ENCODE peak calls at places on chromosome 13, in six cellular contexts. C is cardiac muscle cell, M is bronchial epithelial cell, W is adrenal gland, G is body of pancreas, Q is Peyer's patch. T is an unnamed sample.

GRCh38 chr13:46975173-46975572 is 78.3 kb upstream of the HTR2A start:
- DNase-seq in C (no peak), M (no peak), W (no peak), G (no peak), Q (no peak), T (no peak)

GRCh38 chr13:51906581-51906980 is 44.8 kb downstream of the CCDC70 start:
- DNase-seq in C (no peak), M (no peak), W (peak; percentile 41), G (peak; percentile 56), Q (no peak), T (no peak)

GRCh38 chr13:72390909-72391308 is 336.5 kb downstream of the MZT1 start:
- DNase-seq in C (no peak), M (peak; percentile 97), W (no peak), G (no peak), Q (no peak), T (no peak)

GRCh38 chr13:53272873-53273272 is 244.3 kb downstream of the OLFM4 start:
- DNase-seq in C (no peak), M (no peak), W (no peak), G (no peak), Q (no peak), T (no peak)

GRCh38 chr13:30737511-30738342 is 2.4 kb downstream of the ALOX5AP start:
- DNase-seq in C (no peak), M (no peak), W (no peak), G (no peak), Q (no peak), T (no peak)

GRCh38 chr13:41495044-41495443 is 37.7 kb downstream of the RGCC start:
- DNase-seq in C (no peak), M (no peak), W (no peak), G (no peak), Q (no peak), T (no peak)

GRCh38 chr13:46751811-46752635 is 44.9 kb downstream of the ESD start:
- DNase-seq in C (no peak), M (no peak), W (no peak), G (no peak), Q (peak; percentile 54), T (no peak)

GRCh38 chr13:99610702-99611289 is 109.5 kb downstream of the TM9SF2 start:
- DNase-seq in C (no peak), M (no peak), W (no peak), G (no peak), Q (no peak), T (no peak)

GRCh38 chr13:60591348-60591747 is 194.3 kb downstream of the TDRD3 start:
- DNase-seq in C (peak; percentile 86), M (no peak), W (no peak), G (no peak), Q (no peak), T (peak; percentile 13)

DNA sequence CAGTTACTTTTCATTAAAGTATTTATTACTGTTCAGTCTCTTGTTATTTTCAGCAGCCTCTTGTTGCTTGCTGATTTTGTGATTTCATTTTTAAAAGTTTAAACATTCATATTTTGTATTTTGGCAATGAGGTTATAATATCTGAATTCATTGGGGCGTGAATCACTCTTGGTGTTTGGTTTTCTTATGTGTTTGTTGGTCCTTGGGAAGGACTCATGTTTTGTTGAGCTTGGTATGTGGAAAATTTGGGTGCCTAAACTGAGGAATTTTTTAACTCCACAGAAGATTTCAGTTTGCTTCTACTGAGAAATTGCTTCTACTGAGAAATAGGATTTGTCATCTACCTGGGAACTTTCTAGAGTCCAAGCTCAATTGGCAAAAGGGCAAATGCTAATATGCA is 38.2 kb downstream of the PDS5B start:
- DNase-seq in C (peak; percentile 8), M (no peak), W (no peak), G (no peak), Q (no peak), T (no peak)
- H3K36me3 ChIP-seq in C (no peaks in the 10 kb centered on the region), M (no peaks in the 10 kb centered on the region), W (no peaks in the 10 kb centered on the region), G (no peaks in the 10 kb centered on the region), Q (no peaks in the 10 kb centered on the region), T (no peaks in the 10 kb centered on the region)

DNA sequence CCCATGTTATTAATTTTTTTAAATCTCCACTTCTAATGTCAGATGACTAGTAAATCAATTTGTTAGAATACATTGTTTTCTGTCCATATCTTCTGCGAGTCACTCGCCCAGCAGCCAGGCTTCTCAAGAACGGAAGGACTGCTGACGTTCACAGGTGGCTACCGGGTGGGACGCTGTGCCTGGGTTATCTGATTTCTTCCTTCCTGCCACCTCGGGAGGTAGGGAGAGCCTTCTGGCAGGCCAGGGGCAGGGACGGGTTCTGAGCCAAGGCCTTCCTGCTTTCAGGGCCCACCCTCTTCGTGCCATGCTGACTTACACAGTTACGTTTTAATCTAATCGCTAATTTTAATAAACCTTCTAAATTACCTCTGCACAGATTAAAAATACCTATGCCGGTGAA is 7.9 kb upstream of the C1QTNF9 start:
- DNase-seq in C (no peak), M (no peak), W (no peak), G (no peak), Q (no peak), T (no peak)
- H3K36me3 ChIP-seq in C (no peaks in the 10 kb centered on the region), M (peaks cover 1% of the 10 kb centered on the region), W (no peaks in the 10 kb centered on the region), G (peaks cover 77% of the 10 kb centered on the region), Q (no peaks in the 10 kb centered on the region), T (no peaks in the 10 kb centered on the region)

GRCh38 chr13:113630804-113631203 is 27.2 kb downstream of the ATP4B start:
- DNase-seq in C (no peak), M (no peak), W (no peak), G (no peak), Q (no peak), T (no peak)

GRCh38 chr13:113630296-113630695 is 27.7 kb downstream of the ATP4B start:
- DNase-seq in C (no peak), M (no peak), W (no peak), G (no peak), Q (no peak), T (no peak)

GRCh38 chr13:113631341-113632095 is 26.5 kb downstream of the ATP4B start:
- DNase-seq in C (no peak), M (no peak), W (no peak), G (no peak), Q (no peak), T (no peak)

GRCh38 chr13:113628291-113629270 is 29.4 kb downstream of the ATP4B start:
- DNase-seq in C (no peak), M (no peak), W (no peak), G (no peak), Q (no peak), T (no peak)

DNA sequence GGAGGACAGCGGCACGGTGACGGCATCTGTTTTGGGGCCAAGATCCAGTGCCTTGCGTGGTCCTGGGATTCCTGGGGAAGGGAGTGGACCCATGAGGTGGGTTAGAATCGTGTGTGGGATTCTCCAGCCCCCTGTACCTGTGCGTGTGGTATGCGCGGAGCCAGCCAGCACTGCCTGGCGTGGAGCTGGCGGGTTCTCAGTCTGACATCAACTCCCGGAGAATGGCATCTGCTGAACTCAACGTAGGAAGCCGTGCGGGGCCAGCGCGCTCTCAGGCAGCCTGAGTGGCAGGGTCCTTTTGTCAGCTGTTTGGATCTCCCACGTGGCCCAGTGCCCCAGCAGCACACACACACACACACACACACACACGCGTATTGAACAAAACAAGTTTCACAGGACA is 28.2 kb downstream of the ATP4B start:
- DNase-seq in C (no peak), M (no peak), W (no peak), G (no peak), Q (no peak), T (no peak)
- H3K36me3 ChIP-seq in C (peaks cover 9% of the 10 kb centered on the region), M (peaks cover 25% of the 10 kb centered on the region), W (no peaks in the 10 kb centered on the region), G (peaks cover 11% of the 10 kb centered on the region), Q (no peaks in the 10 kb centered on the region), T (peaks cover 41% of the 10 kb centered on the region)

GRCh38 chr13:110638253-110638652 is 22.9 kb downstream of the NAXD start:
- DNase-seq in C (no peak), M (no peak), W (peak; percentile 25), G (no peak), Q (no peak), T (no peak)
- H3K36me3 ChIP-seq in C (peaks cover 34% of the 10 kb centered on the region), M (peaks cover 50% of the 10 kb centered on the region), W (no peaks in the 10 kb centered on the region), G (peaks cover 51% of the 10 kb centered on the region), Q (no peaks in the 10 kb centered on the region), T (peaks cover 55% of the 10 kb centered on the region)

GRCh38 chr13:70347947-70348620 is 239.8 kb upstream of the KLHL1 start:
- DNase-seq in C (no peak), M (no peak), W (no peak), G (peak; percentile 18), Q (no peak), T (no peak)

GRCh38 chr13:70357031-70357430 is 248.8 kb upstream of the KLHL1 start:
- DNase-seq in C (no peak), M (peak; percentile 26), W (no peak), G (no peak), Q (no peak), T (no peak)

GRCh38 chr13:70353096-70353495 is 244.8 kb upstream of the KLHL1 start:
- DNase-seq in C (no peak), M (no peak), W (no peak), G (no peak), Q (no peak), T (no peak)
- H3K36me3 ChIP-seq in C (no peaks in the 10 kb centered on the region), M (no peaks in the 10 kb centered on the region), W (no peaks in the 10 kb centered on the region), G (no peaks in the 10 kb centered on the region), Q (no peaks in the 10 kb centered on the region), T (no peaks in the 10 kb centered on the region)

GRCh38 chr13:29536853-29537252 is 58.6 kb downstream of the SLC7A1 start:
- DNase-seq in C (no peak), M (no peak), W (no peak), G (no peak), Q (peak; percentile 21), T (no peak)

GRCh38 chr13:29537736-29538624 is 57.5 kb downstream of the SLC7A1 start:
- DNase-seq in C (no peak), M (no peak), W (no peak), G (no peak), Q (peak; percentile 61), T (no peak)

GRCh38 chr13:29538625-29538976 is 56.9 kb downstream of the SLC7A1 start:
- DNase-seq in C (no peak), M (no peak), W (no peak), G (no peak), Q (no peak), T (no peak)

GRCh38 chr13:29532821-29533220 is 62.7 kb downstream of the SLC7A1 start:
- DNase-seq in C (no peak), M (no peak), W (no peak), G (no peak), Q (peak; percentile 29), T (no peak)

DNA sequence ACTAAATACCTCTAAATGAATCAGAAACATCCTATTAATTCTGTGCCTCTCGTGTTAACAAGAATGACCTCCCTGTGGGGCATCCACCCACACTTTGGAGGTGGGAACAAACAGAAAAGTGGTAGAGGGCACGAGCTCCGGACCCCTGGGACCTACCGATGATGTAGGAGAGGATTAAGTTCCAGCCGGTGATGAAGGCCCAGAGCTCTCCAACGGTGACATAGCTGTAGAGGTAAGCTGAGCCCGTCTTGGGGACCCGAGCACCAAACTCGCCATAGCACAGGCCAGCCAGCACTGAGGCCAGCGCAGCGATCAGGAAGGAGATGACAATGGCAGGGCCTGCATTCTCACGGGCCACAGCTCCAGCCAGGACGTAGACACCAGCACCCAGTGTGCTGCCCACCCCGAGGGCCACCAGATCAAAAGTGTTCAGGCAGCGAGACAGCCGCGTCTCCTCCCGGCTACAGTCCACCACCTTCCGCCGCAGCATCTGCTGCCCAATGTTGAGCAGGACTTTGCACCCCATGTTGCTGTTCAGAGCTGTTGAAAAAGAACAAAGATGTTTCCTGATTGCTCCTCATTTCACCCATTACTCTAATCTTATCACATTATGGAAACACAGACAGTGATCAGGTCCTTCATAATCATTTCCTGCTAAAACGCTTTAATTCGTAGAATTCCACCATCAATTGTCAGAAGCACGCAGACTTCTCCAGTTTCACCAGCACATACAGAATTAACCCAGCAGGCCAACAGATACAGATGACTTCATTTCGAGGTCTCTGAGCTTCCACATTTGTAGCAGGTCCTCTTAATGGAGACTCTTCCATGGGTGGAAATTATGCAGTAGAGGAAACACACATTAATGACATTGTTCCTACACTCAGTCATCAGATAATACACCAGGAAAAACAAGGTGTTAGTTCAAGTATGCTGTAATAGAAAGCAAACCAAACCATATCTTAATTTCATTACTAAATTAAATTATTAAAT is 59.5 kb downstream of the SLC7A1 start:
- DNase-seq in C (no peak), M (no peak), W (no peak), G (no peak), Q (peak; percentile 68), T (no peak)
- H3K36me3 ChIP-seq in C (peaks cover 18% of the 10 kb centered on the region), M (peaks cover 34% of the 10 kb centered on the region), W (no peaks in the 10 kb centered on the region), G (peaks cover 3% of the 10 kb centered on the region), Q (no peaks in the 10 kb centered on the region), T (peaks cover 50% of the 10 kb centered on the region)